ENCODE peak calls at places on chromosome 12, in six cellular contexts. One of them, this sample, is unnamed.
A peak's percentile ranks its signal among the peaks of the same experiment; 100 is the strongest.

GRCh38 chr12:62846506-62846905 is 88.4 kb downstream of the PPM1H start:
- DNase-seq in head of caudate nucleus: no peak
- DNase-seq in stimulated activated CD8-positive, alpha-beta memory T cell treated with anti-CD3 and anti-CD28 coated beads, Interleukin-2, amount 100 ng/mL, for 48 hours: no peak
- DNase-seq in cerebellar cortex: no peak
- DNase-seq in stomach: no peak
- DNase-seq in omental fat pad: no peak
- DNase-seq in this sample: no peak

GRCh38 chr12:115771065-115771464 is 506.4 kb downstream of the MED13L start:
- DNase-seq in stimulated activated CD8-positive, alpha-beta memory T cell treated with anti-CD3 and anti-CD28 coated beads, Interleukin-2, amount 100 ng/mL, for 48 hours: no peak
- DNase-seq in cerebellar cortex: no peak
- DNase-seq in head of caudate nucleus: no peak
- DNase-seq in stomach: no peak
- DNase-seq in omental fat pad: no peak
- DNase-seq in this sample: no peak

GRCh38 chr12:39393179-39393578 is 49.7 kb downstream of the KIF21A start:
- DNase-seq in omental fat pad: no peak
- DNase-seq in cerebellar cortex: peak; percentile 55
- DNase-seq in stomach: no peak
- DNase-seq in head of caudate nucleus: no peak
- DNase-seq in stimulated activated CD8-positive, alpha-beta memory T cell treated with anti-CD3 and anti-CD28 coated beads, Interleukin-2, amount 100 ng/mL, for 48 hours: no peak
- DNase-seq in this sample: no peak

GRCh38 chr12:65695077-65695865 is 129.0 kb upstream of the HMGA2 start:
- DNase-seq in cerebellar cortex: peak; percentile 89
- DNase-seq in stimulated activated CD8-positive, alpha-beta memory T cell treated with anti-CD3 and anti-CD28 coated beads, Interleukin-2, amount 100 ng/mL, for 48 hours: no peak
- DNase-seq in head of caudate nucleus: no peak
- DNase-seq in stomach: peak; percentile 78
- DNase-seq in omental fat pad: no peak
- DNase-seq in this sample: no peak

GRCh38 chr12:14871886-14872285 is 13.8 kb downstream of the MGP start:
- DNase-seq in head of caudate nucleus: no peak
- DNase-seq in stomach: no peak
- DNase-seq in cerebellar cortex: peak; percentile 80
- DNase-seq in stimulated activated CD8-positive, alpha-beta memory T cell treated with anti-CD3 and anti-CD28 coated beads, Interleukin-2, amount 100 ng/mL, for 48 hours: no peak
- DNase-seq in omental fat pad: no peak
- DNase-seq in this sample: no peak

GRCh38 chr12:72077111-72077820 is 138.6 kb downstream of the TPH2 start:
- DNase-seq in stomach: no peak
- DNase-seq in head of caudate nucleus: no peak
- DNase-seq in cerebellar cortex: peak; percentile 48
- DNase-seq in stimulated activated CD8-positive, alpha-beta memory T cell treated with anti-CD3 and anti-CD28 coated beads, Interleukin-2, amount 100 ng/mL, for 48 hours: no peak
- DNase-seq in omental fat pad: no peak
- DNase-seq in this sample: no peak

GRCh38 chr12:105874121-105874520 is 264.6 kb downstream of the NUAK1 start:
- DNase-seq in stomach: no peak
- DNase-seq in cerebellar cortex: no peak
- DNase-seq in omental fat pad: no peak
- DNase-seq in head of caudate nucleus: no peak
- DNase-seq in stimulated activated CD8-positive, alpha-beta memory T cell treated with anti-CD3 and anti-CD28 coated beads, Interleukin-2, amount 100 ng/mL, for 48 hours: no peak
- DNase-seq in this sample: no peak

GRCh38 chr12:58575281-58575680 is 345.0 kb downstream of the LRIG3 start:
- DNase-seq in cerebellar cortex: no peak
- DNase-seq in stomach: no peak
- DNase-seq in omental fat pad: no peak
- DNase-seq in head of caudate nucleus: no peak
- DNase-seq in stimulated activated CD8-positive, alpha-beta memory T cell treated with anti-CD3 and anti-CD28 coated beads, Interleukin-2, amount 100 ng/mL, for 48 hours: no peak
- DNase-seq in this sample: no peak

GRCh38 chr12:132503611-132504204 is 13.8 kb downstream of the FBRSL1 start:
- DNase-seq in omental fat pad: no peak
- DNase-seq in stomach: no peak
- DNase-seq in head of caudate nucleus: no peak
- DNase-seq in cerebellar cortex: no peak
- DNase-seq in stimulated activated CD8-positive, alpha-beta memory T cell treated with anti-CD3 and anti-CD28 coated beads, Interleukin-2, amount 100 ng/mL, for 48 hours: no peak
- DNase-seq in this sample: no peak

GRCh38 chr12:110688446-110689001 is 391 bp downstream of the HVCN1 start:
- DNase-seq in stimulated activated CD8-positive, alpha-beta memory T cell treated with anti-CD3 and anti-CD28 coated beads, Interleukin-2, amount 100 ng/mL, for 48 hours: no peak
- DNase-seq in head of caudate nucleus: no peak
- DNase-seq in cerebellar cortex: no peak
- DNase-seq in stomach: no peak
- DNase-seq in omental fat pad: no peak
- DNase-seq in this sample: no peak

GRCh38 chr12:75881910-75882309 is 149.7 kb downstream of the PHLDA1 start:
- DNase-seq in cerebellar cortex: no peak
- DNase-seq in omental fat pad: no peak
- DNase-seq in head of caudate nucleus: no peak
- DNase-seq in stomach: no peak
- DNase-seq in stimulated activated CD8-positive, alpha-beta memory T cell treated with anti-CD3 and anti-CD28 coated beads, Interleukin-2, amount 100 ng/mL, for 48 hours: no peak
- DNase-seq in this sample: no peak

GRCh38 chr12:41505001-41505400 is 316.9 kb downstream of the PDZRN4 start:
- DNase-seq in stimulated activated CD8-positive, alpha-beta memory T cell treated with anti-CD3 and anti-CD28 coated beads, Interleukin-2, amount 100 ng/mL, for 48 hours: no peak
- DNase-seq in omental fat pad: no peak
- DNase-seq in stomach: no peak
- DNase-seq in cerebellar cortex: no peak
- DNase-seq in head of caudate nucleus: no peak
- DNase-seq in this sample: no peak

This sample was measured in activated gamma-delta T cell treated with Interleukin-2 at 50 U/mL for 16 hours.